ENCODE peak calls at places on chromosomes 5 and 9, in ten cellular contexts. S is tibial artery, T is cardiac muscle cell, Z is fibroblast of lung, V is suprapubic skin, X is sigmoid colon, O is heart left ventricle, C is cardiac fibroblast, H is GM12865, W is adrenal gland. Q is an unnamed sample.

GRCh38 chr5:151214614-151215545 is 9.0 kb downstream of the CCDC69 start:
- DNase-seq in H (peak; percentile 97), X (no peak), Z (no peak), O (no peak), T (no peak), S (no peak), C (no peak), V (peak; percentile 77), W (peak; percentile 89), Q (no peak)

GRCh38 chr5:148856424-148856823 is 30.0 kb downstream of the ADRB2 start:
- DNase-seq in H (no peak), X (no peak), Z (no peak), S (no peak), W (no peak), C (no peak), V (no peak), T (no peak), O (peak; percentile 40), Q (no peak)

GRCh38 chr5:160173-160510 is 31.2 kb upstream of the LRRC14B start:
- DNase-seq in C (no peak), V (peak; percentile 78), O (no peak), X (peak; percentile 48), H (no peak), Z (peak; percentile 88), S (no peak), T (no peak), W (no peak), Q (peak; percentile 88)

GRCh38 chr9:100104314-100104713 is 5.3 kb downstream of the INVS start:
- DNase-seq in Z (peak; percentile 82), O (no peak), X (no peak), T (no peak), S (no peak), W (no peak), C (no peak), H (no peak), V (no peak), Q (peak; percentile 76)

GRCh38 chr9:84754461-84754860 is 84.9 kb downstream of the NTRK2 start:
- DNase-seq in H (peak; percentile 30), T (no peak), S (no peak), C (no peak), Z (peak; percentile 90), W (no peak), X (no peak), V (no peak), O (no peak), Q (peak; percentile 77)

GRCh38 chr5:34957857-34958690 is 28.7 kb downstream of the DNAJC21 start:
- DNase-seq in V (no peak), S (no peak), W (peak; percentile 46), H (peak; percentile 40), X (no peak), O (no peak), C (peak; percentile 48), Z (peak; percentile 11), T (peak; percentile 37), Q (peak; percentile 38)

GRCh38 chr9:126984969-126985368 is 70.4 kb downstream of the RALGPS1 start:
- DNase-seq in Z (no peak), H (no peak), C (no peak), W (peak; percentile 85), S (no peak), V (no peak), O (no peak), T (no peak), X (no peak), Q (no peak)

GRCh38 chr9:29850664-29851063 is 2277.4 kb upstream of the C9orf72 start:
- DNase-seq in X (no peak), C (no peak), Z (no peak), V (no peak), O (no peak), S (no peak), T (no peak), H (no peak), W (no peak), Q (no peak)

GRCh38 chr9:69186841-69187611 is 12.9 kb downstream of the TJP2 start:
- DNase-seq in H (no peak), O (no peak), X (no peak), W (no peak), V (no peak), S (no peak), T (no peak), Z (peak; percentile 77), C (peak; percentile 85), Q (no peak)

GRCh38 chr9:126488881-126489404 is 124.8 kb upstream of the LMX1B start:
- DNase-seq in T (no peak), C (no peak), X (no peak), S (no peak), Z (no peak), O (no peak), V (no peak), H (no peak), W (no peak), Q (no peak)

GRCh38 chr5:141782991-141783598 is 95.1 kb downstream of the PCDH1 start:
- DNase-seq in X (no peak), H (no peak), O (no peak), V (no peak), Z (peak; percentile 58), S (no peak), W (no peak), C (no peak), T (no peak), Q (no peak)

GRCh38 chr5:39121922-39122321 is 47.7 kb upstream of the RICTOR start:
- DNase-seq in O (no peak), H (no peak), T (no peak), X (no peak), V (no peak), W (no peak), S (no peak), Z (no peak), C (no peak), Q (no peak)

GRCh38 chr5:151624486-151624885 is 33.4 kb upstream of the FAT2 start:
- DNase-seq in H (no peak), T (no peak), C (peak; percentile 52), S (no peak), X (no peak), Z (no peak), V (no peak), O (no peak), W (no peak), Q (no peak)

GRCh38 chr9:96478829-96479371 is 28.9 kb downstream of the HABP4 start:
- DNase-seq in O (no peak), H (peak; percentile 66), X (no peak), Z (peak; percentile 75), T (no peak), S (no peak), V (no peak), W (no peak), C (peak; percentile 31), Q (peak; percentile 44)

DNA sequence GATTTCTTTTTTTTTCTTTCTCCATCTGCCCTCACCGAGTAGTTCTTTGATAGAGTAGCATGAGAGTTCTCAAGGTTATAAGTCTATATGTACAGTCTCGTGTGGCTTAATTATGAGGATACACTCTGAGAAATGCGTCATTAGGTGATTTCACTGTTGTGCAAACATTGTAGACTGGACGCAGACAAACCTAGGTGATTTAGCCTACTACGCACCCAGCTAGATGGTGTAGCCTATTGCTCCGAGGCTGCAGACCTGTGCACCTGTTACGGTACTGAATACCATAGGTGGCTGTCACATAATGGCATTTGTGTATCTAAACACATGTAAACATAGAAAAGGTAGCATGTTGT is 26.9 kb upstream of the CORO2A start:
- DNase-seq in T (no peak), Z (no peak), H (no peak), W (no peak), C (no peak), X (no peak), S (no peak), O (no peak), V (no peak), Q (no peak)
- H3K4me3 ChIP-seq in T (no peak overlapping the region), Z (no peak overlapping the region), H (no peak overlapping the region), W (no peak overlapping the region), C (no peak overlapping the region), X (no peak overlapping the region), S (no peak overlapping the region), O (no peak overlapping the region), V (no peak overlapping the region), Q (no peak overlapping the region)

GRCh38 chr5:181207960-181208253 is 2.9 kb upstream of the TRIM7 start:
- DNase-seq in V (no peak), W (no peak), S (no peak), H (no peak), O (no peak), C (no peak), X (no peak), T (no peak), Z (no peak), Q (no peak)

GRCh38 chr5:181212934-181213333 is 7.9 kb upstream of the TRIM7 start:
- DNase-seq in C (no peak), T (no peak), H (no peak), X (no peak), O (no peak), Z (no peak), V (no peak), S (no peak), W (no peak), Q (no peak)

GRCh38 chr5:181212080-181212479 is 7.1 kb upstream of the TRIM7 start:
- DNase-seq in V (no peak), T (no peak), W (no peak), C (no peak), S (no peak), X (no peak), O (no peak), H (no peak), Z (no peak), Q (no peak)

GRCh38 chr5:181207214-181207959 is 2.4 kb upstream of the TRIM7 start:
- DNase-seq in C (peak; percentile 92), S (peak; percentile 90), V (no peak), W (peak; percentile 71), X (peak; percentile 90), T (peak; percentile 60), O (peak; percentile 62), H (peak; percentile 90), Z (peak; percentile 91), Q (peak; percentile 94)

DNA sequence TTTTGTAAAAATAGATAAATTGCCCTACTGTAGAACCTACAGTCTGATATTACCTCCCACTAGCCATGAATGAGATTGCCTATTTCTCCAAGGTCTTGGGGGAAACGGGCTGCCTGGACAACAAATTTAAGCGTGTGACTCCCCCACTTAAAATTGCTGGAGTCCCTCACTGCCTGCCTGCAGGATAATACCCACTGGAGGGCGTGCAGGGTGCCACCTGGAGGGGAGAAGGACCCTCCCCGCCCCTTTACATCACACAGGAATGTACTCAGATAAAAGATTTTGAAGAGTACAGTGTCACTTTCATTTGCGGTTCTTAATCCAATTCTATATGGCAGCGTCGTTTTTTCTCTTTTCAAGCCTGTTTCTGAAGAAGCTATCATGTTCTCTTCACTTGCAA is 6.2 kb upstream of the TRIM7 start:
- DNase-seq in H (no peak), O (no peak), C (no peak), X (peak; percentile 27), T (no peak), W (no peak), V (no peak), Z (no peak), S (no peak), Q (no peak)
- TF ChIP-seq CTCF in H (no peak), O (no peak), C (no peak), X (no peak), T (no peak), W (no peak), V (no peak), Z (no peak), S (no peak), Q (no peak)

GRCh38 chr5:93604119-93604963 is 21.3 kb downstream of the NR2F1 start:
- DNase-seq in O (no peak), T (no peak), S (no peak), H (no peak), W (peak; percentile 58), V (no peak), C (peak; percentile 54), Z (peak; percentile 79), X (peak; percentile 71), Q (peak; percentile 76)
- H3K4me3 ChIP-seq in O (no peak overlapping the region), T (no peak overlapping the region), S (no peak overlapping the region), H (no peak overlapping the region), W (peak overlapping the region; percentile 56), V (peak overlapping the region; percentile 24), C (no peak overlapping the region), Z (peak overlapping the region; percentile 32), X (peak overlapping the region; percentile 20), Q (peak overlapping the region; percentile 24)

GRCh38 chr5:171845857-171846785 is 60.5 kb downstream of the SMIM23 start:
- DNase-seq in C (peak; percentile 26), T (no peak), H (no peak), Z (peak; percentile 14), V (no peak), W (peak; percentile 46), X (no peak), O (peak; percentile 72), S (no peak), Q (no peak)
- TF ChIP-seq CTCF in C (peak; percentile 15), T (peak; percentile 1), H (no peak), Z (peak; percentile 7), V (no peak), W (no peak), X (no peak), O (peak; percentile 52), S (no peak), Q (no peak)